ENCODE peak calls at places on chromosomes 2 and 18, in four cellular contexts. One of them, this sample, is unnamed.

GRCh38 chr2:28080911-28081310 is 190.4 kb downstream of the BABAM2 start:
- DNase-seq in brain microvascular endothelial cell: no peak
- DNase-seq in GM12865: no peak
- DNase-seq in DND-41: peak
- DNase-seq in this sample: no peak

GRCh38 chr18:13369756-13370510 is 151.4 kb downstream of the LDLRAD4 start:
- DNase-seq in brain microvascular endothelial cell: peak
- DNase-seq in GM12865: no peak
- DNase-seq in DND-41: no peak
- DNase-seq in this sample: peak

GRCh38 chr2:72028351-72028995 is 119.2 kb downstream of the CYP26B1 start:
- DNase-seq in brain microvascular endothelial cell: no peak
- DNase-seq in GM12865: no peak
- DNase-seq in DND-41: no peak
- DNase-seq in this sample: no peak

GRCh38 chr2:238502956-238503791 is 76.4 kb downstream of the ASB1 start:
- DNase-seq in brain microvascular endothelial cell: no peak
- DNase-seq in GM12865: no peak
- DNase-seq in DND-41: no peak
- DNase-seq in this sample: no peak

GRCh38 chr2:193810533-193810932 is 1615.8 kb upstream of the TMEFF2 start:
- DNase-seq in brain microvascular endothelial cell: no peak
- DNase-seq in GM12865: no peak
- DNase-seq in DND-41: no peak
- DNase-seq in this sample: no peak

GRCh38 chr2:102057502-102058292 is 65.9 kb downstream of the IL1R2 start:
- DNase-seq in brain microvascular endothelial cell: no peak
- DNase-seq in GM12865: peak
- DNase-seq in DND-41: no peak
- DNase-seq in this sample: no peak

GRCh38 chr18:59604877-59605276 is 92.3 kb downstream of the CCBE1 start:
- DNase-seq in brain microvascular endothelial cell: no peak
- DNase-seq in GM12865: no peak
- DNase-seq in DND-41: no peak
- DNase-seq in this sample: no peak

GRCh38 chr2:160584972-160585494 is 91.4 kb upstream of the RBMS1 start:
- DNase-seq in brain microvascular endothelial cell: no peak
- DNase-seq in GM12865: no peak
- DNase-seq in DND-41: no peak
- DNase-seq in this sample: no peak

GRCh38 chr2:212845941-212846340 is 305.5 kb downstream of the IKZF2 start:
- DNase-seq in brain microvascular endothelial cell: peak
- DNase-seq in GM12865: no peak
- DNase-seq in DND-41: no peak
- DNase-seq in this sample: no peak

GRCh38 chr2:240636563-240637115 is 11.4 kb downstream of the GPR35 start:
- DNase-seq in brain microvascular endothelial cell: no peak
- DNase-seq in GM12865: no peak
- DNase-seq in DND-41: no peak
- DNase-seq in this sample: no peak

GRCh38 chr18:60978338-60978737 is 354.9 kb upstream of the CDH20 start:
- DNase-seq in brain microvascular endothelial cell: peak
- DNase-seq in GM12865: no peak
- DNase-seq in DND-41: no peak
- DNase-seq in this sample: no peak

GRCh38 chr2:37644191-37644590 is 27.3 kb downstream of the CDC42EP3 start:
- DNase-seq in brain microvascular endothelial cell: no peak
- DNase-seq in GM12865: no peak
- DNase-seq in DND-41: no peak
- DNase-seq in this sample: no peak

GRCh38 chr2:7801212-7801611 is 880.6 kb upstream of the ID2 start:
- DNase-seq in brain microvascular endothelial cell: no peak
- DNase-seq in GM12865: no peak
- DNase-seq in DND-41: no peak
- DNase-seq in this sample: no peak

GRCh38 chr2:109208951-109209335 is 79.9 kb downstream of the SH3RF3 start:
- DNase-seq in brain microvascular endothelial cell: no peak
- DNase-seq in GM12865: no peak
- DNase-seq in DND-41: no peak
- DNase-seq in this sample: no peak

GRCh38 chr2:216222650-216223352 is 113.7 kb downstream of the XRCC5 start:
- DNase-seq in brain microvascular endothelial cell: peak
- DNase-seq in GM12865: peak
- DNase-seq in DND-41: no peak
- DNase-seq in this sample: no peak

GRCh38 chr2:26020214-26020613 is 13.7 kb upstream of the RAB10 start:
- DNase-seq in brain microvascular endothelial cell: no peak
- DNase-seq in GM12865: no peak
- DNase-seq in DND-41: no peak
- DNase-seq in this sample: no peak

GRCh38 chr18:67596003-67596402 is 79.5 kb upstream of the DSEL start:
- DNase-seq in brain microvascular endothelial cell: no peak
- DNase-seq in GM12865: no peak
- DNase-seq in DND-41: no peak
- DNase-seq in this sample: no peak

GRCh38 chr2:211423018-211423417 is 866.6 kb downstream of the CPS1 start:
- DNase-seq in brain microvascular endothelial cell: no peak
- DNase-seq in GM12865: no peak
- DNase-seq in DND-41: no peak
- DNase-seq in this sample: no peak

GRCh38 chr2:234980476-234981187 is 28.8 kb downstream of the SH3BP4 start:
- DNase-seq in brain microvascular endothelial cell: peak
- DNase-seq in GM12865: no peak
- DNase-seq in DND-41: no peak
- DNase-seq in this sample: no peak

GRCh38 chr2:234982096-234982834 is 30.4 kb downstream of the SH3BP4 start:
- DNase-seq in brain microvascular endothelial cell: no peak
- DNase-seq in GM12865: no peak
- DNase-seq in DND-41: no peak
- DNase-seq in this sample: no peak

GRCh38 chr2:234983011-234983726 is 31.4 kb downstream of the SH3BP4 start:
- DNase-seq in brain microvascular endothelial cell: no peak
- DNase-seq in GM12865: no peak
- DNase-seq in DND-41: no peak
- DNase-seq in this sample: no peak

GRCh38 chr2:234979204-234980167 is 27.7 kb downstream of the SH3BP4 start:
- DNase-seq in brain microvascular endothelial cell: no peak
- DNase-seq in GM12865: no peak
- DNase-seq in DND-41: no peak
- DNase-seq in this sample: no peak

GRCh38 chr2:234981197-234982095 is 29.6 kb downstream of the SH3BP4 start:
- DNase-seq in brain microvascular endothelial cell: peak
- DNase-seq in GM12865: no peak
- DNase-seq in DND-41: no peak
- DNase-seq in this sample: no peak
- H3K4me3 ChIP-seq in brain microvascular endothelial cell: no peak
- H3K4me3 ChIP-seq in GM12865: no peak
- H3K4me3 ChIP-seq in DND-41: no peak
- H3K4me3 ChIP-seq in this sample: no peak

GRCh38 chr18:58476022-58476421 is 152.9 kb downstream of the ALPK2 start:
- DNase-seq in brain microvascular endothelial cell: no peak
- DNase-seq in GM12865: no peak
- DNase-seq in DND-41: no peak
- DNase-seq in this sample: no peak
- H3K4me3 ChIP-seq in brain microvascular endothelial cell: no peak
- H3K4me3 ChIP-seq in GM12865: no peak
- H3K4me3 ChIP-seq in DND-41: no peak
- H3K4me3 ChIP-seq in this sample: no peak

GRCh38 chr18:907171-907879 is 2.7 kb downstream of the ADCYAP1 start:
- DNase-seq in brain microvascular endothelial cell: no peak
- DNase-seq in GM12865: no peak
- DNase-seq in DND-41: no peak
- DNase-seq in this sample: no peak

GRCh38 chr18:905948-906415 is 1.3 kb downstream of the ADCYAP1 start:
- DNase-seq in brain microvascular endothelial cell: no peak
- DNase-seq in GM12865: no peak
- DNase-seq in DND-41: no peak
- DNase-seq in this sample: no peak

GRCh38 chr18:905307-905947 is 756 bp downstream of the ADCYAP1 start:
- DNase-seq in brain microvascular endothelial cell: no peak
- DNase-seq in GM12865: no peak
- DNase-seq in DND-41: no peak
- DNase-seq in this sample: no peak

GRCh38 chr18:907880-908512 is 3.3 kb downstream of the ADCYAP1 start:
- DNase-seq in brain microvascular endothelial cell: no peak
- DNase-seq in GM12865: no peak
- DNase-seq in DND-41: no peak
- DNase-seq in this sample: no peak

DNA sequence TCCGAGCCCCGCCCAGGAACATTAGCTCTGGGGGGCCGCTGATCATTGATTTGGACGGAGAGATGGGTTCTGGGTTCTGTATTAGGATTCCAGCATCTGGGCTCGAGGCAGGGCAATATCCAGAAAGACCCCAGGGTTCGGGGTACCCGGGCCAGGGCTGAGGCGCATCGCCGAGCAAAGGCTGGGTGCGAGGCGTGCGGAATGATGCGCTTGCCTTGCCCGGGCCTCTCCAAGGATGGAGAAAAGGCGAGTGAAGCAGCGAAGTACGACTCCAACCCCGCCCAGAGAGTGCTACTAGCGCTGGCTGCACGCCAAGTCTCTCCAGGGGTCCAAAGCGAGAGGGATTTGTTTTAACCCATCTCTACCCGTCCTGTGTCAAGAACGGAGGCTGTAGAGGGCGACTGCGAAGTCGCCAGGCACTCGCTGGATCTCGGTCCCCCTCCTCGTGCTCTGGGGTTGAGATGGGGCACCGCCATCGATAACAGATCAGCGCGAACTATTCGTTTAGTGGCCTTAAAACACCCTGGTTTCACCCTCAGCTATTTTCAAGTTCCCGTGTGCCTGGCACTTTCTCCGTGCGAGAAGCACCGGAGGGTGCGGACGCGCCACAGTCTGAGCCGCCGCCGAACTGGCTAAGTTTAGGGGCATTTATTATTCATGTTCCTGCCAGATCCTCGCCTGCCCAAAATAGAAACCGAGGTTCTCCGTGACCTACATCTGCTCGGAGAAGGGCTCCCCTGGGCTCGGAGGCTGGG is 1.9 kb downstream of the ADCYAP1 start:
- DNase-seq in brain microvascular endothelial cell: no peak
- DNase-seq in GM12865: no peak
- DNase-seq in DND-41: no peak
- DNase-seq in this sample: no peak
- H3K4me3 ChIP-seq in brain microvascular endothelial cell: no peak
- H3K4me3 ChIP-seq in GM12865: no peak
- H3K4me3 ChIP-seq in DND-41: no peak
- H3K4me3 ChIP-seq in this sample: peak

GRCh38 chr2:46305177-46305576 is 8.0 kb downstream of the EPAS1 start:
- DNase-seq in brain microvascular endothelial cell: no peak
- DNase-seq in GM12865: no peak
- DNase-seq in DND-41: no peak
- DNase-seq in this sample: no peak
- H3K4me3 ChIP-seq in brain microvascular endothelial cell: no peak
- H3K4me3 ChIP-seq in GM12865: no peak
- H3K4me3 ChIP-seq in DND-41: peak
- H3K4me3 ChIP-seq in this sample: peak

GRCh38 chr2:38653715-38654494 is 12.0 kb upstream of the GALM start:
- DNase-seq in brain microvascular endothelial cell: no peak
- DNase-seq in GM12865: peak
- DNase-seq in DND-41: no peak
- DNase-seq in this sample: no peak
- H3K4me3 ChIP-seq in brain microvascular endothelial cell: no peak
- H3K4me3 ChIP-seq in GM12865: no peak
- H3K4me3 ChIP-seq in DND-41: no peak
- H3K4me3 ChIP-seq in this sample: no peak

DNA sequence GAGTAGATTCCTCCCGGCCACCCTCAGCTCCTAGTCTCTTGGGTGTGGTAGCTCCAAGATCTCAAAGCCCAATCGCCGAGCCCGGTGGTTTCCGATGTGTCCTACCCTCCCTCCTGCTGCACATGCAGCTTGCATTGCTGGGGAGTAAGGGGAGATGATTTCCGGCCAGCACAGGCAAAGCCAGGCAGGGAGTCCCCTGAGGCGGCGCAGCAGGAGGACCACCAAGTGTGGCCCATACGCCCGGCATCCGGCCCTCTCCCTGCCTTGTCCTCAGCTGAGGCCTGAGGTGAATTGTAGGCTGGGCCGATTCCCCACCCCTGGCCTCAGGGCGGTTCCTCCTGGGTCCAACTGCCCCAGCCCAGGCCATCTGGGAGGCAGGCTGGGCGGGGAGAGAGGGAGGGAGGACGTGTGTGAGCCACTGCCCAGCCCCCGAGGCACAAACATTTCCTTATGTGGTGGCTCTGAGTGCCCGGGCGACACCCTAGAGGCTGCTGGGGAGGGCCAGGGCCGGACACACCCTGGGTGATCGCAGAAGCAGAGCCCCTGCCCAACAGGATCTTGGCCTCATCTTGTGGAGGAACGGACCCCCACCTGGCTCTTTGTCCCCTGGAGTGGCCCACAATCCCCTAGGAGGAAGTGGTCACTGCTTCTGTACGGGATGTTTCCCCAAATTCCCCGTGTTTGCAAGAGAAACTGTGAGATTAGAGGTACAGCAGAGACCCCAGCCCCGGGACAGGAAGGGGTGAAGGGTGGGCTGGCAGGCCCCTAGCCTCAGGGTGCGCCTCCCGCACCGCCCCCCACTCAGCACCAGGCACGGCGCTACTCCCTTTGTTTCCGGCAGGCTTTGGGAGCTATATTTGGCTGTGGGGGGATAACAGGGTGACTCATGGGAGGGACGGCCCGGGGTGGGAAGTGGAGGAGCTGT is 41.9 kb upstream of the PTMA start:
- DNase-seq in brain microvascular endothelial cell: peak
- DNase-seq in GM12865: peak
- DNase-seq in DND-41: no peak
- DNase-seq in this sample: no peak
- H3K4me3 ChIP-seq in brain microvascular endothelial cell: peak
- H3K4me3 ChIP-seq in GM12865: peak
- H3K4me3 ChIP-seq in DND-41: no peak
- H3K4me3 ChIP-seq in this sample: no peak

DNA sequence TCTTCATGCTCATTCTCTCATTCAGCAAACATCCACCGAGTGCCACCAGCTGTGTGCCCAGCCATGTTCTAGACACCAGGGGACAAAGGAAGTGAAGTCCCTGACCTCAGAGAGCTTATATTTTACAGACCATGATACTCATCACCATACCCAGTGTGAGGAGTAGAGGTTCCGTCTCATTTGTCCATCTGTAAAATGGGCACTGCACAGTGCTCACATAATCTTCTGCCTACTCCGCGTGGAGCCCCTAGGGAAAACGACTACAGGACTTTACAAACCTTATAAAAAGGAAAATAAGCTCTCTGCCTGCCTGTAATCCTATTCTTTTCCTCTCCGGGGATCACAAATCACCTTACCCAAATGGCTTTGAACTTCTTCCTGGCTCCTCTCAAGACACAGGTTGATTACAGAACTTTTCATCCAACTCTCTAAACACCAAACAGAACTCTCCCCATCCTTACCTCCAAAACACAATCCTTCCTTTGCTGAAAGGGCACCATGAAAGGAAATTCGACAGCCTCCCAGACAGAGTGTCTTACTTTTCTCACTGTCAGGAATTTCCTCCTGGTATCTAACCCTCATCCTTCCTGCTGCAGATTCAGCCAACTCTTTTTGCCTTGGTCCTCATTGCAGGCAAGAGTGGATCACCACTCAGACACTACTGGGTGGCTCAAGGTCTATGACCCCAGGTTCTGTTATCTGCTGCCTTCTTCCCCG is 99.5 kb downstream of the TNS1 start:
- DNase-seq in brain microvascular endothelial cell: no peak
- DNase-seq in GM12865: no peak
- DNase-seq in DND-41: no peak
- DNase-seq in this sample: no peak
- H3K4me3 ChIP-seq in brain microvascular endothelial cell: no peak
- H3K4me3 ChIP-seq in GM12865: no peak
- H3K4me3 ChIP-seq in DND-41: no peak
- H3K4me3 ChIP-seq in this sample: no peak

GRCh38 chr18:79400091-79400590 is 4.4 kb downstream of the NFATC1 start:
- DNase-seq in brain microvascular endothelial cell: no peak
- DNase-seq in GM12865: peak
- DNase-seq in DND-41: peak
- DNase-seq in this sample: no peak
- H3K4me3 ChIP-seq in brain microvascular endothelial cell: peak
- H3K4me3 ChIP-seq in GM12865: peak
- H3K4me3 ChIP-seq in DND-41: peak
- H3K4me3 ChIP-seq in this sample: peak

This sample was measured in Jurkat, Clone E6-1.